ENCODE peak calls at places on chromosome 10, in nine cellular contexts. A, L, C, X, O, D, U, I and P are unnamed samples.

GRCh38 chr10:128892005-128892404 is 575.0 kb upstream of the MGMT start:
- ATAC-seq in A (no peak), L (no peak), C (no peak), X (no peak), O (no peak), D (no peak), U (no peak), I (no peak), P (no peak)

GRCh38 chr10:84429926-84430520 is 101.6 kb downstream of the CCSER2 start:
- ATAC-seq in A (peak; percentile 98), L (peak; percentile 34), C (peak; percentile 35), X (peak; percentile 85), O (peak; percentile 74), D (no peak), U (peak; percentile 99), I (peak; percentile 95), P (no peak)

GRCh38 chr10:124912052-124912435 is 29.9 kb upstream of the ZRANB1 start:
- ATAC-seq in A (no peak), L (no peak), C (no peak), X (no peak), O (no peak), D (no peak), U (no peak), I (no peak), P (no peak)

GRCh38 chr10:34526758-34527730 is 288.1 kb downstream of the PARD3 start:
- ATAC-seq in A (peak; percentile 58), L (peak; percentile 74), C (peak; percentile 87), X (peak; percentile 65), O (peak; percentile 21), D (peak; percentile 84), U (peak; percentile 37), I (no peak), P (no peak)

GRCh38 chr10:92130622-92131270 is 160.1 kb downstream of the CPEB3 start:
- ATAC-seq in A (no peak), L (no peak), C (no peak), X (peak; percentile 75), O (no peak), D (no peak), U (no peak), I (peak; percentile 56), P (no peak)

GRCh38 chr10:124306922-124307371 is 111.8 kb downstream of the OAT start:
- ATAC-seq in A (no peak), L (peak; percentile 82), C (no peak), X (peak; percentile 79), O (no peak), D (peak; percentile 85), U (no peak), I (no peak), P (peak; percentile 66)

GRCh38 chr10:80290474-80291220 is 1.2 kb upstream of the MAT1A start:
- ATAC-seq in A (no peak), L (no peak), C (no peak), X (peak; percentile 50), O (no peak), D (no peak), U (no peak), I (peak; percentile 67), P (no peak)

GRCh38 chr10:5970066-5970465 is 7.3 kb downstream of the IL15RA start:
- ATAC-seq in A (no peak), L (no peak), C (no peak), X (no peak), O (no peak), D (no peak), U (no peak), I (no peak), P (no peak)

GRCh38 chr10:29689001-29689400 is 54.2 kb upstream of the SVIL start:
- ATAC-seq in A (peak; percentile 68), L (no peak), C (peak; percentile 85), X (peak; percentile 10), O (no peak), D (peak; percentile 49), U (peak; percentile 49), I (no peak), P (no peak)

GRCh38 chr10:97788552-97789442 is 17.0 kb upstream of the SFRP5 start:
- ATAC-seq in A (no peak), L (peak; percentile 83), C (no peak), X (peak; percentile 49), O (peak; percentile 77), D (peak; percentile 13), U (no peak), I (peak; percentile 74), P (no peak)

GRCh38 chr10:3906511-3907111 is 121.6 kb upstream of the KLF6 start:
- ATAC-seq in A (no peak), L (no peak), C (peak; percentile 84), X (peak; percentile 36), O (no peak), D (peak; percentile 25), U (no peak), I (peak; percentile 87), P (peak; percentile 71)

GRCh38 chr10:109886037-109886787 is 37.1 kb downstream of the XPNPEP1 start:
- ATAC-seq in A (no peak), L (no peak), C (no peak), X (no peak), O (no peak), D (no peak), U (no peak), I (no peak), P (no peak)

GRCh38 chr10:110641256-110641655 is 2.9 kb upstream of the RBM20 start:
- ATAC-seq in A (peak; percentile 70), L (peak; percentile 67), C (no peak), X (no peak), O (no peak), D (no peak), U (peak; percentile 70), I (no peak), P (no peak)

GRCh38 chr10:114995468-114995867 is 57.5 kb downstream of the TRUB1 start:
- ATAC-seq in A (no peak), L (no peak), C (peak; percentile 72), X (no peak), O (no peak), D (no peak), U (no peak), I (no peak), P (no peak)

GRCh38 chr10:74121368-74121767 is 29.3 kb downstream of the AP3M1 start:
- ATAC-seq in A (no peak), L (no peak), C (no peak), X (no peak), O (no peak), D (no peak), U (no peak), I (no peak), P (no peak)

GRCh38 chr10:58920655-58921003 is 255.8 kb upstream of the PHYHIPL start:
- ATAC-seq in A (peak; percentile 12), L (no peak), C (no peak), X (no peak), O (no peak), D (no peak), U (no peak), I (no peak), P (no peak)

GRCh38 chr10:67735430-67735829 is 39.4 kb upstream of the CTNNA3 start:
- ATAC-seq in A (no peak), L (no peak), C (no peak), X (no peak), O (no peak), D (no peak), U (peak; percentile 78), I (no peak), P (no peak)

GRCh38 chr10:50527438-50528043 is 96.2 kb downstream of the SGMS1 start:
- ATAC-seq in A (no peak), L (peak; percentile 57), C (no peak), X (peak; percentile 40), O (peak; percentile 21), D (no peak), U (no peak), I (no peak), P (no peak)

GRCh38 chr10:62130948-62131347 is 137.7 kb downstream of the RTKN2 start:
- ATAC-seq in A (no peak), L (peak; percentile 95), C (peak; percentile 90), X (peak; percentile 46), O (peak; percentile 24), D (no peak), U (no peak), I (no peak), P (no peak)

GRCh38 chr10:5619366-5620211 is 46.8 kb downstream of the ASB13 start:
- ATAC-seq in A (no peak), L (peak; percentile 17), C (no peak), X (no peak), O (no peak), D (peak; percentile 43), U (no peak), I (peak; percentile 65), P (no peak)

GRCh38 chr10:80484677-80485409 is 30.7 kb downstream of the TSPAN14 start:
- ATAC-seq in A (no peak), L (no peak), C (no peak), X (no peak), O (no peak), D (no peak), U (no peak), I (no peak), P (no peak)

GRCh38 chr10:124351481-124352220 is 67.1 kb downstream of the OAT start:
- ATAC-seq in A (no peak), L (peak; percentile 61), C (no peak), X (peak; percentile 50), O (no peak), D (no peak), U (no peak), I (no peak), P (no peak)

GRCh38 chr10:16470747-16471146 is 33.9 kb downstream of the PTER start:
- ATAC-seq in A (no peak), L (no peak), C (no peak), X (no peak), O (no peak), D (no peak), U (no peak), I (no peak), P (no peak)

GRCh38 chr10:30752481-30752881 is 122.9 kb upstream of the LYZL2 start:
- ATAC-seq in A (no peak), L (peak; percentile 55), C (no peak), X (no peak), O (no peak), D (no peak), U (no peak), I (no peak), P (no peak)
- H3K36me3 ChIP-seq in A (no peaks in the 10 kb centered on the region), L (no peaks in the 10 kb centered on the region), C (no peaks in the 10 kb centered on the region), X (no peaks in the 10 kb centered on the region), O (no peaks in the 10 kb centered on the region), D (no peaks in the 10 kb centered on the region), U (no peaks in the 10 kb centered on the region), I (no peaks in the 10 kb centered on the region), P (no peaks in the 10 kb centered on the region)

GRCh38 chr10:118752401-118752800 is 2.4 kb downstream of the CACUL1 start:
- ATAC-seq in A (no peak), L (no peak), C (no peak), X (no peak), O (no peak), D (no peak), U (no peak), I (no peak), P (no peak)
- TF ChIP-seq POLR2A in A (no peak), L (no peak), C (no peak), X (no peak), O (no peak), D (no peak), U (no peak), I (no peak), P (no peak)

GRCh38 chr10:13329565-13329964 is 18.5 kb downstream of the SEPHS1 start:
- ATAC-seq in A (no peak), L (no peak), C (no peak), X (no peak), O (no peak), D (no peak), U (no peak), I (no peak), P (no peak)
- H3K36me3 ChIP-seq in A (peaks cover 31% of the 10 kb centered on the region), L (peaks cover 100% of the 10 kb centered on the region), C (peaks cover 46% of the 10 kb centered on the region), X (peaks cover under 1% of the 10 kb centered on the region), O (no peaks in the 10 kb centered on the region), D (peaks cover 93% of the 10 kb centered on the region), U (peaks cover 29% of the 10 kb centered on the region), I (peaks cover 22% of the 10 kb centered on the region), P (no peaks in the 10 kb centered on the region)

GRCh38 chr10:49296382-49296781 is 2.6 kb upstream of the C10orf71 start:
- ATAC-seq in A (no peak), L (peak; percentile 10), C (no peak), X (no peak), O (no peak), D (no peak), U (no peak), I (no peak), P (no peak)
- TF ChIP-seq POLR2A in A (no peak), L (peak; percentile 36), C (no peak), X (no peak), O (no peak), D (no peak), U (no peak), I (no peak), P (no peak)